ENCODE peak calls at places on chromosomes 6 and 20, in four cellular contexts. M is BE2C, I is AG09309, E is lower lobe of right lung. F is an unnamed sample.
A peak's percentile ranks its signal among the peaks of the same experiment; 100 is the strongest.

GRCh38 chr20:31968299-31969126 is 562 bp downstream of the XKR7 start:
- DNase-seq in M (peak; percentile 55), I (no peak), E (peak; percentile 79), F (peak; percentile 36)

GRCh38 chr20:4898282-4898681 is 103.0 kb downstream of the SLC23A2 start:
- DNase-seq in M (peak; percentile 73), I (peak; percentile 24), E (no peak), F (no peak)

GRCh38 chr6:12298017-12298958 is 8.1 kb downstream of the EDN1 start:
- DNase-seq in M (no peak), I (no peak), E (no peak), F (no peak)

GRCh38 chr6:39062014-39062740 is 13.6 kb downstream of the GLP1R start:
- DNase-seq in M (no peak), I (no peak), E (no peak), F (no peak)

GRCh38 chr20:44188752-44189151 is 1.8 kb upstream of the JPH2 start:
- DNase-seq in M (no peak), I (no peak), E (no peak), F (no peak)

GRCh38 chr6:155498370-155498769 is 42.7 kb upstream of the NOX3 start:
- DNase-seq in M (no peak), I (no peak), E (no peak), F (no peak)

GRCh38 chr6:11229267-11230043 is 3.0 kb downstream of the NEDD9 start:
- DNase-seq in M (no peak), I (no peak), E (no peak), F (no peak)

GRCh38 chr6:66226099-66226498 is 519.1 kb upstream of the EYS start:
- DNase-seq in M (peak; percentile 19), I (no peak), E (no peak), F (no peak)

GRCh38 chr6:41593451-41594238 is 44.6 kb upstream of the MDFI start:
- DNase-seq in M (no peak), I (no peak), E (no peak), F (no peak)

GRCh38 chr6:107713214-107713962 is 110.7 kb downstream of the SCML4 start:
- DNase-seq in M (no peak), I (no peak), E (no peak), F (no peak)

GRCh38 chr6:77021232-77021631 is 442.1 kb downstream of the HTR1B start:
- DNase-seq in M (no peak), I (no peak), E (no peak), F (no peak)
- TF ChIP-seq CTCF in M (no peak), I (peak; percentile 5), E (no peak), F (no peak)

DNA sequence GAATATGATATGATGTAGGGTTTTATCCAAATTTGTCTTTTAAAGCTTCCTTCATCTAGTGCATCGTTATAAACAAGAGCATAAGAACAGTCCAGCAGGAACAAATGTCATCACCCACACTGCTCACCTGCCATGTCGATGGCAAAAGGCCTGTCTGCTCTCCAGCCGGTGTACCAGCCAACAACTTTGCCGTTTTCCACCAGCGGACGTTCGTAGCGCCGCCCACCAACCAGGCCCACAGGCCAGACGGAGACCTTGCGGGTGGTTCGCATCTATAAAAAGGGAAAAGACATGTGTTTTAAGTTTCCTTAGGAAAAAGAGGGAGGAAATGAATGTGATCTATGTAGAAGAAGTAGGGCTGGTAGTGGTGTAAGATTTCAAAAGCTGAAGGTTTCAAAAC is 62.9 kb downstream of the B3GAT2 start:
- DNase-seq in M (no peak), I (no peak), E (no peak), F (no peak)
- H3K4me3 ChIP-seq in M (no peak overlapping the region), I (no peak overlapping the region), E (no peak overlapping the region), F (no peak overlapping the region)

DNA sequence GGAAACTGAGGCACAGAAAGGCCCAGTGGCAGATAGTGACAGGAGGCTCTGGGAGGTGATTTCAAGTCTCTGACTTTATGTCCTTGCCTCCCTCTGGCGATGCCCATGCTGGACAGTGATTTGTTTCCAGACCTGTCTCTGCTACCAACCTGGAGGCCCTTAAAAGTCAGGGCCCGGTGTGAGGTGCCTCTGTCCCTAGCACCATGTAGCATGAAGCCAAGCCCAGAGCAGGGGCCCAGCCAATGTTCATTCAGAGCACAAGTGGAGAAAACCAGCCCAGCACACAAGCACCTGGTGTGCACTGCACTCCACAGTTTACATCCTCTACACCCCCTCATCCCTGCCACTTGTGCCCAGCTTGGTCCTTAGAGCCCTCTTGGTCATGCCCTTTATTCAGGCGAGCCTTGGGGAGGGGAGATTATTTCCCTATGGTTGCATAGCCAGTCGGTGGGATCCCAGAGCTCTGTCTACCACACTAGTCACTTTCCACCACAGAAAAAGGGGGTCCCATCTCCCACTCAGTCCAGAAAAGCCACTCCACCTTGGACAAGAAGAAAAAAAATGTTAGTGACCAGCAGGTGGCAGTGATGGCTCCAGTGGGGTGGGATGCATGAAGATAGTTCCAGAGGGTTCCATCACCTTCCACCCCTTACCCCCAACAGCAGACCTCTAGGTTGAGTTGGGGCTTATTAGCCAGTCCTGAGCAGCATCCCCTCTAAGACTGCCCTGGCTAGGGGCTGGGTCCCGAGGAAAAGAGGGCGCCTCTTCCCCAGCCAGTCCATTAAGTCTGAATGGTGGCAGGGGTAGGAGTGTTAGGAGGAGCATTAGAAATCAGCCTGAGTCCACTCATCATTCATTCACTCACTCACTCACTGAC is 30.9 kb downstream of the KIAA1755 start:
- DNase-seq in M (no peak), I (no peak), E (no peak), F (no peak)
- TF ChIP-seq CTCF in M (peak; percentile 56), I (peak; percentile 66), E (peak; percentile 42), F (peak; percentile 57)

GRCh38 chr6:87697581-87698552 is 4.2 kb downstream of the AKIRIN2 start:
- DNase-seq in M (peak; percentile 43), I (peak; percentile 85), E (no peak), F (peak; percentile 77)
- H3K4me3 ChIP-seq in M (peak overlapping the region; percentile 98), I (peak overlapping the region; percentile 61), E (peak overlapping the region; percentile 78), F (peak overlapping the region; percentile 97)

DNA sequence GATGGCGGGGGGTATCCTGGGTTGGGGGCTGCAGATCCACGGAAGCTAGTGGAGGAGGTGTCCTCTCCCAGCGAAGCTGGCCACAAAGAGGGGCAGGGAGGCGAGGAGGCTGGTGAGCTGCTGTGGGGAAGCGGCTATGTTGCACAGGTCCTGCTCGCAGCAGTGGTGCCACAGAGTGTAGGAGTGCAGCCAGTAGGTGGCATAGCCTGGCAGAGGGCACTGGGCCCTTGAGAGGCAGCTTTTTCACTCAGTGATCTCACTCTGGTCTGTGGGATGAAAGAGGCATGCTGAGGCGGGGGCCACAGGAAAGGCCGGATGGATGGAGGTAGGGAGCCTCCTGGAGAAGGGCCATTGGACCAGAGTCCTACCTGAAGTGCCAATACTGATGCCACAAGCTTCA is 2.9 kb upstream of the LY6G6D start:
- DNase-seq in M (no peak), I (no peak), E (no peak), F (no peak)
- TF ChIP-seq CTCF in M (no peak), I (peak; percentile 36), E (no peak), F (no peak)

GRCh38 chr6:170554888-170555137 is 644 bp downstream of the TBP start:
- DNase-seq in M (no peak), I (no peak), E (no peak), F (no peak)
- H3K4me3 ChIP-seq in M (peak overlapping the region; percentile 99), I (peak overlapping the region; percentile 99), E (peak overlapping the region; percentile 92), F (peak overlapping the region; percentile 86)